ENCODE peak calls at places on chromosomes 7 and 10, in seven cellular contexts. R is heart left ventricle, W is heart right ventricle, F is neural progenitor cell, H is HCT116, Q is HepG2, P is psoas muscle. E is an unnamed sample.

GRCh38 chr7:22563115-22563514 is 63.1 kb upstream of the STEAP1B start:
- DNase-seq in R (no peak), W (no peak), F (peak; percentile 38), H (no peak), Q (no peak), P (no peak), E (no peak)

GRCh38 chr7:158613481-158613880 is 25.9 kb upstream of the PTPRN2 start:
- DNase-seq in R (no peak), W (no peak), F (no peak), H (no peak), Q (no peak), P (no peak), E (no peak)

GRCh38 chr10:117627561-117627960 is 85.0 kb downstream of the EMX2 start:
- DNase-seq in R (no peak), W (no peak), F (no peak), H (no peak), Q (no peak), P (no peak), E (no peak)

GRCh38 chr10:73591935-73592699 is 975 bp upstream of the USP54 start:
- DNase-seq in R (peak; percentile 61), W (no peak), F (peak; percentile 57), H (peak; percentile 48), Q (peak; percentile 95), P (no peak), E (peak; percentile 46)

GRCh38 chr7:1704326-1705241 is 34.5 kb downstream of the ELFN1 start:
- DNase-seq in R (peak; percentile 16), W (no peak), F (no peak), H (no peak), Q (no peak), P (no peak), E (no peak)

GRCh38 chr10:124997791-124998623 is 56.1 kb downstream of the ZRANB1 start:
- DNase-seq in R (no peak), W (no peak), F (no peak), H (no peak), Q (no peak), P (no peak), E (no peak)

GRCh38 chr7:139108256-139109187 is 998 bp downstream of the ZC3HAV1 start:
- DNase-seq in R (peak; percentile 40), W (peak; percentile 29), F (peak; percentile 66), H (no peak), Q (no peak), P (peak; percentile 26), E (peak; percentile 19)

GRCh38 chr7:43291789-43292188 is 179.3 kb downstream of the HECW1 start:
- DNase-seq in R (no peak), W (no peak), F (no peak), H (no peak), Q (no peak), P (no peak), E (no peak)

GRCh38 chr10:28219241-28219640 is 83.6 kb downstream of the MPP7 start:
- DNase-seq in R (no peak), W (no peak), F (no peak), H (no peak), Q (no peak), P (no peak), E (no peak)

GRCh38 chr7:96246972-96247371 is 74.9 kb downstream of the SLC25A13 start:
- DNase-seq in R (no peak), W (no peak), F (no peak), H (no peak), Q (no peak), P (no peak), E (no peak)

GRCh38 chr7:29106128-29106988 is 40.0 kb downstream of the CPVL start:
- DNase-seq in R (peak; percentile 53), W (peak; percentile 11), F (peak; percentile 77), H (peak; percentile 39), Q (peak; percentile 56), P (peak; percentile 21), E (no peak)

GRCh38 chr7:55514546-55515265 is 57.6 kb downstream of the VOPP1 start:
- DNase-seq in R (no peak), W (no peak), F (no peak), H (no peak), Q (no peak), P (no peak), E (no peak)

GRCh38 chr10:68184546-68184945 is 47.4 kb downstream of the ATOH7 start:
- DNase-seq in R (no peak), W (no peak), F (no peak), H (no peak), Q (no peak), P (no peak), E (no peak)

GRCh38 chr10:69459893-69460575 is 8.8 kb downstream of the TSPAN15 start:
- DNase-seq in R (no peak), W (no peak), F (no peak), H (no peak), Q (no peak), P (no peak), E (no peak)

GRCh38 chr10:110547139-110547761 is 20.2 kb upstream of the SMC3 start:
- DNase-seq in R (no peak), W (no peak), F (peak; percentile 75), H (peak; percentile 66), Q (peak; percentile 54), P (no peak), E (peak; percentile 69)

GRCh38 chr7:129644634-129645230 is 33.2 kb downstream of the NRF1 start:
- DNase-seq in R (no peak), W (no peak), F (peak; percentile 15), H (peak; percentile 38), Q (peak; percentile 37), P (no peak), E (peak; percentile 14)

GRCh38 chr7:47440320-47440719 is 141.6 kb downstream of the TNS3 start:
- DNase-seq in R (no peak), W (no peak), F (no peak), H (no peak), Q (no peak), P (no peak), E (no peak)

GRCh38 chr10:114157912-114158311 is 16.1 kb downstream of the CCDC186 start:
- DNase-seq in R (no peak), W (no peak), F (no peak), H (no peak), Q (no peak), P (no peak), E (no peak)

GRCh38 chr7:128164955-128165670 is 76.0 kb upstream of the LEP start:
- DNase-seq in R (no peak), W (no peak), F (no peak), H (no peak), Q (no peak), P (no peak), E (no peak)

GRCh38 chr7:82685214-82685613 is 241.6 kb upstream of the CACNA2D1 start:
- DNase-seq in R (no peak), W (no peak), F (no peak), H (no peak), Q (no peak), P (no peak), E (no peak)

GRCh38 chr10:104577861-104578480 is 63.1 kb upstream of the SORCS3 start:
- DNase-seq in R (no peak), W (no peak), F (peak; percentile 16), H (peak; percentile 61), Q (no peak), P (no peak), E (no peak)

GRCh38 chr10:122142652-122143237 is 128.4 kb upstream of the BTBD16 start:
- DNase-seq in R (no peak), W (peak; percentile 62), F (peak; percentile 67), H (no peak), Q (no peak), P (peak; percentile 51), E (no peak)
- H3K27ac ChIP-seq in R (peak overlapping the region; percentile 90), W (peak overlapping the region; percentile 93), F (no peak overlapping the region), H (no peak overlapping the region), Q (no peak overlapping the region), P (peak overlapping the region; percentile 90), E (peak overlapping the region; percentile 98)

GRCh38 chr10:85262992-85263391 is 934.6 kb downstream of the CCSER2 start:
- DNase-seq in R (no peak), W (no peak), F (no peak), H (no peak), Q (no peak), P (no peak), E (no peak)
- TF ChIP-seq CTCF in R (no peak), W (no peak), F (no peak), H (no peak), Q (no peak), P (no peak), E (no peak)

GRCh38 chr7:100911484-100911883 is 15.8 kb upstream of the ACHE start:
- DNase-seq in R (no peak), W (no peak), F (no peak), H (no peak), Q (no peak), P (no peak), E (no peak)

GRCh38 chr7:100921039-100921438 is 25.4 kb upstream of the ACHE start:
- DNase-seq in R (no peak), W (no peak), F (no peak), H (no peak), Q (no peak), P (no peak), E (no peak)

GRCh38 chr7:100914208-100914878 is 18.7 kb upstream of the ACHE start:
- DNase-seq in R (no peak), W (no peak), F (no peak), H (no peak), Q (peak; percentile 32), P (no peak), E (no peak)

GRCh38 chr7:100914879-100915442 is 19.3 kb upstream of the ACHE start:
- DNase-seq in R (no peak), W (no peak), F (no peak), H (no peak), Q (no peak), P (no peak), E (no peak)

GRCh38 chr7:100917018-100917365 is 21.3 kb upstream of the ACHE start:
- DNase-seq in R (no peak), W (no peak), F (no peak), H (no peak), Q (no peak), P (no peak), E (no peak)
- H3K27ac ChIP-seq in R (no peak overlapping the region), W (no peak overlapping the region), F (no peak overlapping the region), H (no peak overlapping the region), Q (no peak overlapping the region), P (no peak overlapping the region), E (no peak overlapping the region)

GRCh38 chr10:397321-398068 is 262.2 kb downstream of the ZMYND11 start:
- DNase-seq in R (no peak), W (no peak), F (no peak), H (no peak), Q (no peak), P (no peak), E (no peak)

GRCh38 chr10:395665-396064 is 260.4 kb downstream of the ZMYND11 start:
- DNase-seq in R (no peak), W (no peak), F (no peak), H (no peak), Q (no peak), P (no peak), E (no peak)

GRCh38 chr10:396535-397220 is 261.4 kb downstream of the ZMYND11 start:
- DNase-seq in R (no peak), W (no peak), F (no peak), H (no peak), Q (no peak), P (no peak), E (no peak)

GRCh38 chr10:396107-396506 is 260.9 kb downstream of the ZMYND11 start:
- DNase-seq in R (no peak), W (no peak), F (no peak), H (no peak), Q (no peak), P (no peak), E (no peak)

DNA sequence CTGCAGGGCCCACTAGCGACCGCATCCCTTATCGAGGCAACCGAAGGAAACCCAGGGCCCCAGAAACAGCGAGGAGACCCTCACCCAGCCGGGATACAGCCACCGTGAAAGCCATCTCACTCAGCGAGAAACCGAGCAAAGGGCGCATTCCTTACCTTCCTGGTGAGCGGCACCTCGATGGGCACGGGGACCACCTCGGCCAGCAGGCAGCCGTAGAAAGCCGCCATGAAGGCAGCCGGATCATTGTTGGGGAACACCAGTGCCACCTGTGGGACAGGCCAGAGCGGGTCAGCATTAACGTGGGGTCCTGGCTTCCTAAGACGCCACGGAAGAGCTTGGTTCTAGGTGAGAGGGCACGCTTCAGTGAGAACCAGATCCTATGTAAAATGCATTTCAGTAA is 263.7 kb downstream of the ZMYND11 start:
- DNase-seq in R (no peak), W (no peak), F (no peak), H (no peak), Q (no peak), P (no peak), E (no peak)
- TF ChIP-seq CTCF in R (no peak), W (no peak), F (no peak), H (no peak), Q (no peak), P (no peak), E (no peak)